ENCODE peak calls at places on chromosomes 2 and 18, in six cellular contexts. Z, A, Y, W, F and X are unnamed samples.
A peak's percentile ranks its signal among the peaks of the same experiment; 100 is the strongest.

GRCh38 chr18:63829886-63830285 is 54.7 kb downstream of the SERPINB7 start:
- DNase-seq in Y (no peak), A (no peak), W (no peak), Z (no peak), F (peak; percentile 24), X (no peak)

GRCh38 chr2:73457982-73458381 is 72.3 kb downstream of the ALMS1 start:
- DNase-seq in F (no peak), A (no peak), Y (no peak), W (no peak), Z (no peak), X (no peak)

GRCh38 chr2:233990261-233990798 is 60.2 kb upstream of the SPP2 start:
- DNase-seq in A (no peak), Z (no peak), Y (no peak), W (no peak), F (no peak), X (no peak)

GRCh38 chr2:145026456-145027072 is 506.6 kb upstream of the ZEB2 start:
- DNase-seq in Z (no peak), F (no peak), Y (no peak), A (no peak), W (no peak), X (no peak)

GRCh38 chr2:138948070-138948539 is 167.9 kb upstream of the NXPH2 start:
- DNase-seq in F (peak; percentile 61), Y (peak; percentile 80), Z (no peak), W (peak; percentile 6), A (no peak), X (peak; percentile 21)

GRCh38 chr2:98502556-98503335 is 58.1 kb downstream of the INPP4A start:
- DNase-seq in A (no peak), Y (peak; percentile 73), F (peak; percentile 48), W (no peak), Z (no peak), X (peak; percentile 46)

GRCh38 chr2:161103451-161103831 is 56.8 kb upstream of the TANK start:
- DNase-seq in F (no peak), A (no peak), Y (no peak), Z (no peak), W (no peak), X (no peak)

GRCh38 chr2:110869472-110870446 is 137.4 kb downstream of the ACOXL start:
- DNase-seq in W (no peak), A (no peak), F (peak; percentile 15), Z (no peak), Y (peak; percentile 61), X (no peak)

GRCh38 chr2:3662239-3662638 is 4.2 kb downstream of the ALLC start:
- DNase-seq in Z (no peak), A (no peak), W (no peak), F (peak; percentile 22), Y (no peak), X (no peak)

GRCh38 chr2:64947906-64948305 is 41.3 kb upstream of the SLC1A4 start:
- DNase-seq in Z (no peak), F (no peak), A (no peak), W (no peak), Y (no peak), X (no peak)

GRCh38 chr2:234858134-234858533 is 93.7 kb upstream of the SH3BP4 start:
- DNase-seq in F (no peak), A (peak; percentile 26), Z (no peak), W (no peak), Y (no peak), X (no peak)

GRCh38 chr2:225355788-225356187 is 43.7 kb upstream of the NYAP2 start:
- DNase-seq in W (no peak), Y (no peak), F (no peak), Z (no peak), A (no peak), X (no peak)

GRCh38 chr2:144194331-144195071 is 325.4 kb downstream of the ZEB2 start:
- DNase-seq in F (peak; percentile 39), Z (no peak), A (no peak), Y (no peak), W (peak; percentile 10), X (no peak)

GRCh38 chr2:22536131-22536530 is 848.8 kb upstream of the KLHL29 start:
- DNase-seq in Z (no peak), F (peak; percentile 14), W (no peak), A (no peak), Y (peak; percentile 35), X (peak; percentile 58)

GRCh38 chr2:167935803-167936110 is 311.6 kb downstream of the STK39 start:
- DNase-seq in Y (no peak), A (no peak), W (no peak), F (no peak), Z (no peak), X (no peak)

GRCh38 chr2:134917958-134918517 is 584 bp upstream of the CCNT2 start:
- DNase-seq in Z (no peak), F (no peak), W (no peak), A (no peak), Y (no peak), X (peak; percentile 67)

GRCh38 chr2:161412346-161412745 is 3.8 kb upstream of the TBR1 start:
- DNase-seq in F (no peak), A (no peak), W (no peak), Z (no peak), Y (no peak), X (no peak)

GRCh38 chr18:54888933-54889332 is 60.7 kb downstream of the RAB27B start:
- DNase-seq in F (peak; percentile 86), A (no peak), Y (no peak), W (no peak), Z (no peak), X (peak; percentile 45)

GRCh38 chr18:67517224-67517765 is 775 bp upstream of the DSEL start:
- DNase-seq in A (peak; percentile 17), W (no peak), F (peak; percentile 36), Y (no peak), Z (no peak), X (no peak)

GRCh38 chr2:66428986-66429612 is 5.8 kb upstream of the MEIS1 start:
- DNase-seq in Z (peak; percentile 27), F (peak; percentile 78), A (peak; percentile 85), Y (no peak), W (no peak), X (no peak)

GRCh38 chr2:182634386-182634785 is 81.7 kb upstream of the DNAJC10 start:
- DNase-seq in W (no peak), F (no peak), Y (no peak), A (no peak), Z (no peak), X (no peak)

GRCh38 chr2:144183744-144184143 is 336.2 kb downstream of the ZEB2 start:
- DNase-seq in W (peak; percentile 25), A (no peak), Z (no peak), Y (no peak), F (peak; percentile 96), X (peak; percentile 76)

GRCh38 chr2:41872646-41873045 is 175.2 kb upstream of the PKDCC start:
- DNase-seq in Y (no peak), A (no peak), W (no peak), Z (no peak), F (no peak), X (no peak)

GRCh38 chr2:99297990-99298389 is 3.0 kb downstream of the LYG1 start:
- DNase-seq in F (peak; percentile 45), Y (no peak), Z (no peak), A (no peak), W (no peak), X (no peak)

GRCh38 chr2:1739961-1740713 is 4.2 kb downstream of the PXDN start:
- DNase-seq in A (no peak), Y (no peak), F (no peak), W (no peak), Z (no peak), X (no peak)

GRCh38 chr2:11502740-11503292 is 31.0 kb upstream of the GREB1 start:
- DNase-seq in Z (no peak), A (no peak), Y (no peak), W (no peak), F (no peak), X (no peak)

GRCh38 chr2:43426305-43427031 is 169.4 kb downstream of the THADA start:
- DNase-seq in Z (peak; percentile 88), Y (peak; percentile 88), W (peak; percentile 82), A (no peak), F (peak; percentile 96), X (peak; percentile 98)

GRCh38 chr2:148201075-148202004 is 180.4 kb downstream of the MBD5 start:
- DNase-seq in A (peak; percentile 87), F (peak; percentile 56), W (no peak), Y (no peak), Z (peak; percentile 9), X (no peak)

GRCh38 chr2:238145851-238146250 is 7.4 kb downstream of the KLHL30 start:
- DNase-seq in W (no peak), F (no peak), Z (no peak), A (no peak), Y (no peak), X (no peak)

GRCh38 chr2:174836345-174836999 is 72.2 kb upstream of the CHRNA1 start:
- DNase-seq in Z (peak; percentile 11), F (peak; percentile 98), W (no peak), A (no peak), Y (peak; percentile 81), X (peak; percentile 67)

GRCh38 chr18:54031243-54031642 is 193.2 kb downstream of the MBD2 start:
- DNase-seq in Z (no peak), F (no peak), A (no peak), Y (no peak), W (no peak), X (no peak)

GRCh38 chr18:69916412-69916811 is 31.3 kb downstream of the CD226 start:
- DNase-seq in F (peak; percentile 4), Y (no peak), W (no peak), Z (peak; percentile 1), A (no peak), X (no peak)
- TF ChIP-seq CTCF in F (no peak), Y (no peak), W (no peak), Z (no peak), A (no peak), X (no peak)

GRCh38 chr2:61763605-61764034 is 90.2 kb downstream of the FAM161A start:
- DNase-seq in Y (peak; percentile 52), Z (peak; percentile 62), W (peak; percentile 42), A (peak; percentile 82), F (peak; percentile 88), X (peak; percentile 25)
- TF ChIP-seq CTCF in Y (peak; percentile 35), Z (peak; percentile 48), W (peak; percentile 9), A (peak; percentile 23), F (peak; percentile 20), X (peak; percentile 54)

GRCh38 chr18:45528712-45529336 is 86.5 kb upstream of the SLC14A2 start:
- DNase-seq in Y (no peak), W (no peak), A (no peak), Z (no peak), F (no peak), X (no peak)

GRCh38 chr18:45527891-45528290 is 87.4 kb upstream of the SLC14A2 start:
- DNase-seq in Z (no peak), A (no peak), Y (no peak), F (no peak), W (no peak), X (no peak)

GRCh38 chr18:45522371-45522770 is 92.9 kb upstream of the SLC14A2 start:
- DNase-seq in A (no peak), F (no peak), Y (no peak), Z (no peak), W (no peak), X (peak; percentile 39)

GRCh38 chr18:45521777-45522176 is 93.5 kb upstream of the SLC14A2 start:
- DNase-seq in F (peak; percentile 63), Y (no peak), Z (no peak), A (no peak), W (peak; percentile 21), X (no peak)

GRCh38 chr18:45526120-45526841 is 89.0 kb upstream of the SLC14A2 start:
- DNase-seq in A (no peak), W (no peak), Y (no peak), Z (no peak), F (peak; percentile 57), X (peak; percentile 43)
- TF ChIP-seq CTCF in A (peak; percentile 29), W (no peak), Y (peak; percentile 14), Z (no peak), F (no peak), X (peak; percentile 42)

GRCh38 chr2:181164699-181165098 is 184.3 kb downstream of the UBE2E3 start:
- DNase-seq in F (no peak), A (no peak), Y (no peak), W (peak; percentile 34), Z (no peak), X (no peak)
- TF ChIP-seq CTCF in F (no peak), A (no peak), Y (no peak), W (no peak), Z (no peak), X (no peak)